ENCODE peak calls at places on chromosomes 12 and 14, in seven cellular contexts. O is substantia nigra, D is fibroblast of lung, N is M059J, Q is NCI-H1417, V is PC-3, C is HFF-Myc. L is an unnamed sample.

GRCh38 chr12:93443576-93443975 is 1.8 kb upstream of the UBE2N start:
- DNase-seq in D (no peak), C (no peak), O (no peak), V (no peak), N (no peak), Q (no peak), L (no peak)

GRCh38 chr12:27460471-27460978 is 14.0 kb downstream of the SMCO2 start:
- DNase-seq in D (no peak), V (peak), O (no peak), N (peak), C (no peak), Q (no peak), L (no peak)

GRCh38 chr14:100868621-100869370 is 34.7 kb downstream of the RTL1 start:
- DNase-seq in Q (no peak), V (no peak), C (no peak), D (no peak), O (no peak), N (no peak), L (no peak)

GRCh38 chr12:92393504-92393903 is 247.9 kb upstream of the BTG1 start:
- DNase-seq in C (no peak), V (no peak), D (no peak), Q (no peak), N (peak), O (no peak), L (no peak)

GRCh38 chr14:44370727-44371126 is 136.4 kb downstream of the FSCB start:
- DNase-seq in C (no peak), D (no peak), V (peak), N (no peak), O (no peak), Q (no peak), L (no peak)

GRCh38 chr14:102545461-102546265 is 36.1 kb upstream of the ANKRD9 start:
- DNase-seq in N (no peak), D (peak), C (peak), V (no peak), O (no peak), Q (no peak), L (no peak)

GRCh38 chr12:11758087-11758837 is 108.8 kb downstream of the ETV6 start:
- DNase-seq in C (no peak), O (no peak), D (no peak), V (no peak), Q (no peak), N (no peak), L (no peak)

GRCh38 chr12:19434538-19434937 is 4.8 kb upstream of the AEBP2 start:
- DNase-seq in C (no peak), D (no peak), N (no peak), O (no peak), Q (no peak), V (no peak), L (no peak)

GRCh38 chr12:5494343-5494742 is 62.4 kb downstream of the NTF3 start:
- DNase-seq in C (no peak), V (no peak), O (no peak), N (no peak), Q (no peak), D (no peak), L (no peak)

GRCh38 chr14:98909251-98909944 is 362.6 kb downstream of the BCL11B start:
- DNase-seq in C (no peak), D (peak), O (no peak), Q (no peak), V (peak), N (peak), L (peak)

GRCh38 chr12:114626-115211 is 48.2 kb downstream of the IQSEC3 start:
- DNase-seq in D (no peak), Q (no peak), V (no peak), O (no peak), N (no peak), C (no peak), L (no peak)

GRCh38 chr12:47458273-47458672 is 247.6 kb downstream of the RPAP3 start:
- DNase-seq in O (no peak), V (peak), N (peak), C (no peak), Q (no peak), D (no peak), L (peak)